ENCODE peak calls at places on chromosomes 6 and 20, in seven cellular contexts. G is sigmoid colon, Z is body of pancreas, N is brain microvascular endothelial cell, V is psoas muscle, R is suprapubic skin, J is tibial artery. P is an unnamed sample.

GRCh38 chr6:41826343-41827043 is 39.0 kb downstream of the TOMM6 start:
- DNase-seq in Z (no peak), J (no peak), G (no peak), R (no peak), V (no peak), N (no peak), P (no peak)

GRCh38 chr6:13660893-13661292 is 45.8 kb downstream of the NOL7 start:
- DNase-seq in R (no peak), J (no peak), G (no peak), N (no peak), V (no peak), Z (no peak), P (no peak)

GRCh38 chr20:11350126-11351005 is 567.3 kb upstream of the BTBD3 start:
- DNase-seq in G (no peak), R (no peak), N (no peak), Z (no peak), J (peak; percentile 27), V (no peak), P (no peak)

GRCh38 chr6:28816909-28817807 is 106.6 kb downstream of the TRIM27 start:
- DNase-seq in N (peak; percentile 90), V (no peak), G (no peak), Z (no peak), R (no peak), J (no peak), P (no peak)

GRCh38 chr6:26234421-26235239 is 130.4 kb upstream of the BTN3A2 start:
- DNase-seq in J (peak; percentile 66), G (peak; percentile 89), Z (peak; percentile 59), V (peak; percentile 64), N (peak; percentile 75), R (no peak), P (no peak)

GRCh38 chr6:33581186-33581585 is 1.1 kb upstream of the BAK1 start:
- DNase-seq in J (no peak), V (no peak), N (no peak), Z (no peak), R (no peak), G (no peak), P (no peak)

GRCh38 chr20:50594591-50595432 is 84.6 kb downstream of the PTPN1 start:
- DNase-seq in J (no peak), V (no peak), Z (no peak), N (no peak), G (no peak), R (no peak), P (no peak)

GRCh38 chr6:165059032-165059431 is 250.4 kb downstream of the C6orf118 start:
- DNase-seq in R (no peak), G (no peak), V (no peak), N (no peak), Z (no peak), J (no peak), P (no peak)

GRCh38 chr6:148146717-148147116 is 195.9 kb upstream of the SASH1 start:
- DNase-seq in N (peak; percentile 66), G (no peak), J (no peak), Z (no peak), V (no peak), R (no peak), P (no peak)

GRCh38 chr6:42402184-42402583 is 49.5 kb downstream of the TRERF1 start:
- DNase-seq in V (no peak), G (no peak), R (no peak), N (no peak), J (no peak), Z (no peak), P (no peak)

GRCh38 chr6:135212020-135212806 is 31.1 kb downstream of the MYB start:
- DNase-seq in Z (no peak), V (no peak), N (no peak), R (no peak), G (no peak), J (no peak), P (no peak)

GRCh38 chr6:2469428-2469827 is 224.0 kb upstream of the GMDS start:
- DNase-seq in G (no peak), J (no peak), Z (no peak), N (no peak), V (no peak), R (no peak), P (no peak)

GRCh38 chr6:111503194-111503593 is 20.2 kb upstream of the REV3L start:
- DNase-seq in R (no peak), Z (no peak), V (no peak), J (no peak), N (peak; percentile 32), G (no peak), P (no peak)

GRCh38 chr20:37642246-37642645 is 51.6 kb upstream of the CTNNBL1 start:
- DNase-seq in R (no peak), V (no peak), Z (no peak), N (no peak), G (no peak), J (no peak), P (no peak)

GRCh38 chr20:57561356-57562279 is 708 bp downstream of the PCK1 start:
- DNase-seq in R (no peak), G (no peak), V (no peak), Z (no peak), N (no peak), J (no peak), P (no peak)

GRCh38 chr20:57563522-57563921 is 2.6 kb downstream of the PCK1 start:
- DNase-seq in G (no peak), J (no peak), R (no peak), V (no peak), N (no peak), Z (no peak), P (no peak)

GRCh38 chr20:57560554-57561355 is at the start of gene PCK1:
- DNase-seq in G (no peak), V (peak; percentile 71), J (no peak), N (peak; percentile 14), R (no peak), Z (peak; percentile 82), P (no peak)

GRCh38 chr20:57564180-57564802 is 3.4 kb downstream of the PCK1 start:
- DNase-seq in N (no peak), J (no peak), G (no peak), V (no peak), Z (no peak), R (no peak), P (no peak)

GRCh38 chr20:57562541-57563465 is 1.9 kb downstream of the PCK1 start:
- DNase-seq in V (no peak), Z (no peak), N (no peak), G (no peak), J (no peak), R (no peak), P (no peak)
- H3K4me3 ChIP-seq in V (no peak overlapping the region), Z (no peak overlapping the region), N (no peak overlapping the region), G (no peak overlapping the region), J (no peak overlapping the region), R (no peak overlapping the region), P (no peak overlapping the region)

GRCh38 chr6:49551126-49551865 is 828 bp downstream of the C6orf141 start:
- DNase-seq in G (no peak), J (no peak), V (no peak), N (no peak), Z (peak; percentile 8), R (peak; percentile 58), P (no peak)

GRCh38 chr6:49550413-49551125 is at the start of gene C6orf141:
- DNase-seq in R (peak; percentile 63), J (no peak), Z (peak; percentile 52), N (no peak), G (no peak), V (no peak), P (no peak)

GRCh38 chr6:49552596-49552995 is 2.1 kb downstream of the C6orf141 start:
- DNase-seq in Z (no peak), J (no peak), G (no peak), N (no peak), V (no peak), R (no peak), P (no peak)

GRCh38 chr6:49553353-49553752 is 2.9 kb downstream of the C6orf141 start:
- DNase-seq in R (no peak), V (no peak), N (no peak), J (no peak), Z (peak; percentile 12), G (no peak), P (no peak)

GRCh38 chr6:49551866-49552129 is 1.3 kb downstream of the C6orf141 start:
- DNase-seq in V (no peak), Z (no peak), G (no peak), J (no peak), R (no peak), N (no peak), P (no peak)
- H3K27me3 ChIP-seq in V (no peaks in the 10 kb centered on the region), Z (peaks cover 6% of the 10 kb centered on the region), G (peaks cover 35% of the 10 kb centered on the region), J (no peaks in the 10 kb centered on the region), R (peaks cover 7% of the 10 kb centered on the region), N (peaks cover 16% of the 10 kb centered on the region), P (peaks cover 39% of the 10 kb centered on the region)

GRCh38 chr20:21102691-21103311 is 3.4 kb downstream of the LINC00237 start:
- DNase-seq in R (peak; percentile 76), J (peak; percentile 51), N (no peak), Z (peak; percentile 55), V (peak; percentile 65), G (peak; percentile 69), P (peak; percentile 50)

GRCh38 chr20:21100590-21101452 is 5.3 kb downstream of the LINC00237 start:
- DNase-seq in Z (no peak), V (no peak), G (no peak), N (no peak), R (no peak), J (no peak), P (no peak)

GRCh38 chr20:21102252-21102609 is 3.9 kb downstream of the LINC00237 start:
- DNase-seq in J (peak; percentile 42), R (no peak), G (no peak), Z (no peak), V (no peak), N (no peak), P (peak; percentile 22)

GRCh38 chr20:21101453-21102251 is 4.5 kb downstream of the LINC00237 start:
- DNase-seq in Z (peak; percentile 20), V (peak; percentile 53), R (no peak), J (no peak), N (no peak), G (no peak), P (no peak)

DNA sequence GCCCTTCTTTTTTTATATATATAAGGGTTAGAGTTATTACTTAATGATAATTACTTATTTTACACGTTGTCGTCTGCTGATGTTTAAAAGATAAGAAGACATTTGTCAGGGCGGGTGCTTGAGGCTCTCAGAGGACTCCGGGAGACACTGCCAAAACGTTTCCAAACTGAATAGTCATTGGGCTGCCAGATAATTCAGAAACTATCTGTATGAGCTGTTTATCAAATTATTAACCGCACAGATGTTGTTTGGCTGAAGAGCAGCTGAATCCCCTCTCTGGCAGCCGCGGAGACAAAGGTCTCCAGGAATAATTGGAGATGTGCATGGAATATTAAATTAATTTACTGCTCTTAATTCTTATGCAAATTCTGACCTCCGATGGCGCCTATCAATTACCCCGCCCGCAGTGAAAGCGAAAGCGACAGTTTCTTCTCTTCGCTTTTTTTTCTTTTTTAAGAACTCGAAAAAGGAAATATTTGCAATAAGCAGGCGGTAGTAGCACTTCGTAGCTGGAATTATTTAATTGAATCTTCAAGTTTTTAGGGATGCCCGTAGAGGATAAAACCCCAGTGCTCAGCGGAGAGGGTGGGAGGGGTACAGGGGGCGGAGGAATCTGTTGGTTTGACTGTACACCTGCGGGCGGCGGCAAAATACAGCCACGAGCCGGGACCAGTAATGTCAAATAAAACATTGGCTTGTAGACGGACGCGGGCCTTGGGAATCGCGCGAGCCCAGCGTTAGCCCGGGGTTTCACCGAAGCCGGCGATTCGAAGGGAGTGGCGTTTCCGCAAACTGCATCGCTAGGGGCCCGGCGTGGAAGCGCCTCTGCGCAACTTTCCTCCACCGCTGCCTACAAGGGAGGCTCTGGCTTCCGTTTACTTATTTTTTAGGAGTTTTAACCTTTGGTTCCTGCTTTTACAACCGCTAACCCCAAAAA is 6.2 kb downstream of the LINC00237 start:
- DNase-seq in Z (peak; percentile 38), N (no peak), R (peak; percentile 72), V (peak; percentile 61), G (no peak), J (peak; percentile 29), P (no peak)
- H3K27ac ChIP-seq in Z (no peak overlapping the region), N (no peak overlapping the region), R (no peak overlapping the region), V (no peak overlapping the region), G (no peak overlapping the region), J (no peak overlapping the region), P (peak overlapping the region; percentile 8)

GRCh38 chr20:31674895-31675827 is 37.4 kb downstream of the COX4I2 start:
- DNase-seq in G (peak; percentile 79), V (peak; percentile 78), R (peak; percentile 82), J (peak; percentile 80), Z (peak; percentile 77), N (peak; percentile 86), P (peak; percentile 76)
- H3K4me3 ChIP-seq in G (no peak overlapping the region), V (peak overlapping the region; percentile 17), R (no peak overlapping the region), J (peak overlapping the region; percentile 9), Z (no peak overlapping the region), N (no peak overlapping the region), P (no peak overlapping the region)

P was measured in dorsolateral prefrontal cortex.